ENCODE peak calls at places on chromosomes 11 and 22, in four cellular contexts. Q, T, F and U are unnamed samples.

GRCh38 chr11:38416141-38416540 is 1818.1 kb upstream of the RAG2 start:
- DNase-seq in T (no peak), F (no peak), Q (no peak), U (no peak)

GRCh38 chr11:100434821-100435641 is 252.1 kb upstream of the ARHGAP42 start:
- DNase-seq in F (no peak), T (no peak), Q (peak; percentile 39), U (no peak)

GRCh38 chr11:11178671-11179070 is 174.4 kb downstream of the CSNK2A3 start:
- DNase-seq in F (no peak), Q (peak; percentile 44), T (no peak), U (no peak)

GRCh38 chr11:11581493-11581880 is 40.3 kb downstream of the GALNT18 start:
- DNase-seq in F (no peak), Q (no peak), T (no peak), U (no peak)

GRCh38 chr22:27223317-27224177 is 566.2 kb downstream of the MIAT start:
- DNase-seq in Q (peak; percentile 3), F (no peak), T (no peak), U (no peak)

GRCh38 chr22:40819741-40820140 is 595 bp upstream of the SLC25A17 start:
- DNase-seq in Q (peak; percentile 23), T (no peak), F (no peak), U (no peak)

GRCh38 chr22:17968126-17968525 is 56.2 kb downstream of the MICAL3 start:
- DNase-seq in F (no peak), Q (no peak), T (no peak), U (no peak)

GRCh38 chr22:33780761-33781160 is 139.5 kb downstream of the LARGE1 start:
- DNase-seq in Q (no peak), T (no peak), F (no peak), U (no peak)